ENCODE peak calls at places on chromosomes 12 and 14, in ten cellular contexts. X is pancreas, P is HepG2, I is heart left ventricle, R is tibial nerve, L is right lobe of liver, Q is heart right ventricle, E is Panc1, T is fibroblast of lung, B is IMR-90. A is an unnamed sample.

GRCh38 chr12:49344486-49345047 is 2.1 kb upstream of the DNAJC22 start:
- DNase-seq in E (no peak), B (no peak), P (no peak), X (no peak), T (no peak), Q (no peak), I (no peak), L (no peak), R (no peak), A (peak; percentile 33)

GRCh38 chr14:95126906-95127530 is 30.3 kb downstream of the DICER1 start:
- DNase-seq in L (no peak), X (no peak), I (no peak), P (no peak), R (no peak), B (peak; percentile 76), T (no peak), E (no peak), Q (no peak), A (no peak)

GRCh38 chr12:51082561-51083139 is 746 bp downstream of the CSRNP2 start:
- DNase-seq in B (peak; percentile 39), R (peak; percentile 25), P (peak; percentile 7), L (no peak), E (no peak), T (peak; percentile 54), X (no peak), I (no peak), Q (peak; percentile 16), A (no peak)

GRCh38 chr14:69848156-69848555 is 31.1 kb upstream of the SMOC1 start:
- DNase-seq in X (no peak), B (no peak), R (no peak), T (no peak), Q (no peak), P (peak; percentile 58), E (no peak), L (no peak), I (no peak), A (no peak)

GRCh38 chr14:74826574-74826973 is 49.4 kb downstream of the PROX2 start:
- DNase-seq in E (no peak), R (no peak), B (no peak), L (no peak), X (no peak), I (no peak), T (no peak), P (no peak), Q (no peak), A (no peak)

GRCh38 chr12:123250471-123251383 is 17.5 kb downstream of the MTRFR start:
- DNase-seq in P (peak; percentile 45), X (peak; percentile 77), R (no peak), I (no peak), L (peak; percentile 47), T (no peak), E (no peak), Q (no peak), B (no peak), A (peak; percentile 87)

GRCh38 chr14:65128096-65128495 is 25.8 kb upstream of the MAX start:
- DNase-seq in E (no peak), I (no peak), R (no peak), Q (no peak), X (no peak), P (no peak), L (no peak), B (peak; percentile 13), T (no peak), A (no peak)

GRCh38 chr12:72465940-72466630 is 193.9 kb downstream of the TRHDE start:
- DNase-seq in E (no peak), X (no peak), T (no peak), B (no peak), I (no peak), P (peak; percentile 2), Q (no peak), R (no peak), L (no peak), A (peak; percentile 16)

GRCh38 chr12:109192358-109192757 is 76.0 kb downstream of the ACACB start:
- DNase-seq in B (peak; percentile 64), X (no peak), P (no peak), Q (no peak), T (peak; percentile 57), R (no peak), L (no peak), I (no peak), E (no peak), A (no peak)

GRCh38 chr14:87305345-87305744 is 687.6 kb downstream of the GALC start:
- DNase-seq in T (no peak), X (no peak), P (no peak), E (no peak), L (no peak), B (no peak), I (no peak), Q (no peak), R (no peak), A (no peak)
- H3K4me1 ChIP-seq in T (no peaks in the 10 kb centered on the region), X (no peaks in the 10 kb centered on the region), P (no peaks in the 10 kb centered on the region), E (no peaks in the 10 kb centered on the region), L (no peaks in the 10 kb centered on the region), B (no peaks in the 10 kb centered on the region), I (no peaks in the 10 kb centered on the region), Q (no peaks in the 10 kb centered on the region), R (no peaks in the 10 kb centered on the region), A (peaks cover 7% of the 10 kb centered on the region)

GRCh38 chr14:32428149-32428548 is 99.1 kb downstream of the AKAP6 start:
- DNase-seq in B (peak; percentile 27), Q (no peak), R (no peak), P (no peak), T (peak; percentile 45), L (no peak), E (no peak), X (no peak), I (no peak), A (no peak)
- H3K4me3 ChIP-seq in B (no peak overlapping the region), Q (peak overlapping the region; percentile 10), R (no peak overlapping the region), P (no peak overlapping the region), T (no peak overlapping the region), L (no peak overlapping the region), E (no peak overlapping the region), X (no peak overlapping the region), I (peak overlapping the region; percentile 28), A (no peak overlapping the region)

GRCh38 chr12:132200800-132201199 is 56.5 kb downstream of the NOC4L start:
- DNase-seq in P (no peak), X (no peak), I (no peak), E (no peak), T (no peak), Q (no peak), B (no peak), R (no peak), L (no peak), A (no peak)
- H3K27me3 ChIP-seq in P (peaks cover 45% of the 10 kb centered on the region), X (no peaks in the 10 kb centered on the region), I (peaks cover 38% of the 10 kb centered on the region), E (no peaks in the 10 kb centered on the region), T (peaks cover 17% of the 10 kb centered on the region), Q (peaks cover 67% of the 10 kb centered on the region), B (peaks cover 23% of the 10 kb centered on the region), R (no peaks in the 10 kb centered on the region), L (no peaks in the 10 kb centered on the region), A (no peaks in the 10 kb centered on the region)

DNA sequence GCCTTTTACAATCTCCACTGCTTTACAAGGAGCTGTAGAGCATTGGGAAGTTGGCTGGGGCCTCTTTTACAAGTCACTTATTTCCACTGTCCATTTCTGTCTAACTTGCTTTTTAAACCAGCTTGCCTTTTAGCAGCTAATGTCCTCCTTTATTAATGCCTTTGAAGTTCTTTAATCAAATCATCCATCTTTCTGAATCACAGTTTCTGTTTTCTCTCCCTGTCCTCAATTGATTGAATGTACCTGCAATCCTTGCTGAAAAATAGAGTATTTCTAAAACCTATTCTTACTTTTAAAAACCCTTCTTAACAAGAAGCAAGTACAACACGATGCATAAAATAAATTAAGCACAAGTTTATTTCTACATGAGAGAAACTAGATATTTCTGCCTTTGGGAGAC is 3.3 kb upstream of the ATP2A2 start:
- DNase-seq in R (no peak), X (no peak), Q (no peak), B (no peak), L (no peak), T (no peak), I (no peak), E (no peak), P (no peak), A (no peak)
- H3K4me1 ChIP-seq in R (no peaks in the 10 kb centered on the region), X (peaks cover under 1% of the 10 kb centered on the region), Q (peaks cover 15% of the 10 kb centered on the region), B (peaks cover 16% of the 10 kb centered on the region), L (no peaks in the 10 kb centered on the region), T (peaks cover 4% of the 10 kb centered on the region), I (peaks cover 14% of the 10 kb centered on the region), E (peaks cover 6% of the 10 kb centered on the region), P (peaks cover 43% of the 10 kb centered on the region), A (peaks cover 7% of the 10 kb centered on the region)

DNA sequence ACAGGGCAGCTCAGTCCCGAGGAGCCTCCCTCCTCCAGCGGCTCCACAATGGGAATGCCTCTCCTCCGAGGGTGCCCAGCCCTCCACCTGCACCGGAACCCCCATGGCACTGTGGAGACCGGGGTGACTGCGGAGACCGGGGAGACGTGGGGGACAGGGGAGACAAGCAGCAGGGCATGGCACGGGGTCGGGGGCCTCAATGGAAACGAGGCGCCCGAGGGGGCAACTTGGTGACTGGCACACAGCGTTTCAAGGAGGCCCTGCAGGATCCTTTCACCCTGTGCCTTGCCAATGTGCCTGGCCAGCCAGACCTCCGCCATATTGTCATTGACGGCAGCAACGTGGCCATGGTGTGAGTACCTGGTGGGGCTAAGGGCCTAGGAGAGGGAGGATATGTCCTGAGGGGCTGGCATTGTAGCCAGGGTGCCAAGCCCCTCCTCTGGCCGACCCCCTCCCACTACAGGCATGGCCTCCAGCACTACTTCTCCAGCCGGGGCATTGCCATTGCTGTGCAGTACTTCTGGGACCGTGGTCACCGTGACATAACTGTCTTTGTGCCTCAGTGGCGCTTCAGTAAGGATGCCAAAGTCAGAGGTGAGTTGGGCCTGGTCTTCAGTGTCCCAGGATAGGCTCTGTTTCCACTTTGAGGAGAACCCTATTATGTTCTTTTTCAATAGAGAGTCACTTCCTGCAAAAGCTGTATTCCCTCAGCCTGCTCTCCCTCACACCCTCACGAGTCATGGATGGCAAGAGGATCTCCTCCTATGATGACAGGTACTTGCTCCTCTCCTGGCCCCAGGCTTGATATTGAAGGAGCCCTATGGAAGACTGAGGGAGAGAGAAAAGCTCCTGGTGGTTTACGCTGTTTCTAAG is 2.7 kb downstream of the KHNYN start:
- DNase-seq in T (no peak), B (peak; percentile 26), I (no peak), E (no peak), Q (no peak), L (peak; percentile 31), P (no peak), X (peak; percentile 47), R (no peak), A (no peak)
- H3K4me3 ChIP-seq in T (no peak overlapping the region), B (no peak overlapping the region), I (no peak overlapping the region), E (no peak overlapping the region), Q (peak overlapping the region; percentile 15), L (no peak overlapping the region), P (no peak overlapping the region), X (no peak overlapping the region), R (no peak overlapping the region), A (no peak overlapping the region)

GRCh38 chr12:64332938-64333337 is 57.6 kb downstream of the C12orf56 start:
- DNase-seq in I (no peak), T (no peak), E (no peak), B (no peak), X (no peak), R (no peak), L (no peak), P (no peak), Q (no peak), A (no peak)

GRCh38 chr12:64332296-64332695 is 58.3 kb downstream of the C12orf56 start:
- DNase-seq in B (no peak), I (no peak), L (no peak), T (no peak), X (no peak), R (no peak), Q (no peak), P (no peak), E (no peak), A (no peak)

GRCh38 chr12:64335886-64336466 is 54.6 kb downstream of the C12orf56 start:
- DNase-seq in T (no peak), X (no peak), B (no peak), L (no peak), P (no peak), E (no peak), I (no peak), Q (no peak), R (no peak), A (no peak)
- H3K27me3 ChIP-seq in T (no peaks in the 10 kb centered on the region), X (no peaks in the 10 kb centered on the region), B (peaks cover 5% of the 10 kb centered on the region), L (no peaks in the 10 kb centered on the region), P (no peaks in the 10 kb centered on the region), E (no peaks in the 10 kb centered on the region), I (no peaks in the 10 kb centered on the region), Q (no peaks in the 10 kb centered on the region), R (no peaks in the 10 kb centered on the region), A (no peaks in the 10 kb centered on the region)

A was measured in Caco-2.